ENCODE peak calls at places on chromosomes 11 and 22, in six cellular contexts. I, J, K, B, R and A are unnamed samples.

GRCh38 chr11:5460983-5461621 is 12.0 kb downstream of the OR51I2 start:
- DNase-seq in I (no peak), J (no peak), K (no peak), B (no peak), R (no peak), A (no peak)

GRCh38 chr11:126647735-126648134 is 292.2 kb downstream of the ST3GAL4 start:
- DNase-seq in I (no peak), J (peak; percentile 74), K (peak; percentile 49), B (no peak), R (peak; percentile 87), A (no peak)

GRCh38 chr11:23727821-23728220 is 769.0 kb upstream of the LUZP2 start:
- DNase-seq in I (no peak), J (peak; percentile 79), K (peak; percentile 41), B (no peak), R (peak; percentile 83), A (no peak)

GRCh38 chr11:88475991-88476418 is 138.5 kb upstream of the CTSC start:
- DNase-seq in I (no peak), J (no peak), K (no peak), B (no peak), R (peak; percentile 66), A (no peak)

GRCh38 chr22:25054943-25055511 is 102.5 kb downstream of the KIAA1671 start:
- DNase-seq in I (no peak), J (no peak), K (no peak), B (no peak), R (no peak), A (no peak)

GRCh38 chr11:69541501-69542313 is 60.2 kb downstream of the LINC01488 start:
- DNase-seq in I (no peak), J (no peak), K (no peak), B (no peak), R (peak; percentile 43), A (no peak)

GRCh38 chr22:46008836-46009596 is 32.1 kb upstream of the WNT7B start:
- DNase-seq in I (no peak), J (no peak), K (no peak), B (peak; percentile 20), R (no peak), A (no peak)

GRCh38 chr22:19791894-19792293 is 31.3 kb downstream of the TBX1 start:
- DNase-seq in I (no peak), J (no peak), K (no peak), B (no peak), R (no peak), A (no peak)

GRCh38 chr11:122979103-122979814 is 2.4 kb downstream of the BSX start:
- DNase-seq in I (no peak), J (no peak), K (no peak), B (no peak), R (no peak), A (no peak)

GRCh38 chr11:111429066-111429506 is 50.0 kb upstream of the POU2AF1 start:
- DNase-seq in I (no peak), J (peak; percentile 40), K (peak; percentile 70), B (no peak), R (peak; percentile 37), A (peak; percentile 64)

GRCh38 chr22:47038206-47038835 is 275.9 kb downstream of the TBC1D22A start:
- DNase-seq in I (no peak), J (no peak), K (no peak), B (peak; percentile 24), R (no peak), A (no peak)

GRCh38 chr11:6611092-6612007 is 666 bp downstream of the TAF10 start:
- DNase-seq in I (no peak), J (no peak), K (peak; percentile 31), B (peak; percentile 74), R (peak; percentile 21), A (no peak)

GRCh38 chr22:24494535-24495364 is at the start of gene UPB1:
- DNase-seq in I (no peak), J (no peak), K (no peak), B (peak; percentile 99), R (no peak), A (no peak)

GRCh38 chr11:17445240-17445795 is 31.3 kb downstream of the ABCC8 start:
- DNase-seq in I (no peak), J (no peak), K (no peak), B (no peak), R (no peak), A (no peak)

GRCh38 chr11:65586676-65587075 is 8.9 kb downstream of the KCNK7 start:
- DNase-seq in I (no peak), J (no peak), K (peak; percentile 42), B (no peak), R (no peak), A (no peak)

GRCh38 chr22:37604875-37605274 is 3.8 kb upstream of the GGA1 start:
- DNase-seq in I (no peak), J (no peak), K (no peak), B (no peak), R (no peak), A (no peak)

GRCh38 chr11:7437706-7438105 is 47.6 kb upstream of the OLFML1 start:
- DNase-seq in I (no peak), J (no peak), K (no peak), B (no peak), R (no peak), A (no peak)

GRCh38 chr11:80700386-80700785 is 1259.6 kb upstream of the TENM4 start:
- DNase-seq in I (no peak), J (no peak), K (no peak), B (no peak), R (no peak), A (no peak)

GRCh38 chr22:43782448-43782847 is 29.7 kb downstream of the EFCAB6 start:
- DNase-seq in I (no peak), J (no peak), K (peak; percentile 10), B (no peak), R (peak; percentile 40), A (no peak)

GRCh38 chr11:112391086-112391485 is 130.4 kb upstream of the PLET1 start:
- DNase-seq in I (no peak), J (no peak), K (no peak), B (no peak), R (no peak), A (no peak)

GRCh38 chr22:43796567-43796966 is 15.5 kb downstream of the EFCAB6 start:
- DNase-seq in I (no peak), J (peak; percentile 34), K (peak; percentile 80), B (no peak), R (peak; percentile 81), A (no peak)

GRCh38 chr11:130037881-130038601 is 31.7 kb upstream of the APLP2 start:
- DNase-seq in I (no peak), J (peak; percentile 19), K (peak; percentile 59), B (no peak), R (no peak), A (no peak)

GRCh38 chr11:34411786-34412185 is 26.9 kb upstream of the CAT start:
- DNase-seq in I (no peak), J (no peak), K (no peak), B (no peak), R (no peak), A (no peak)

GRCh38 chr11:4704790-4705334 is 278 bp downstream of the MMP26 start:
- DNase-seq in I (no peak), J (no peak), K (no peak), B (no peak), R (no peak), A (no peak)

GRCh38 chr11:62601114-62601363 is 626 bp downstream of the MTA2 start:
- DNase-seq in I (no peak), J (no peak), K (peak; percentile 18), B (no peak), R (no peak), A (no peak)

GRCh38 chr11:73228268-73229134 is 10.4 kb downstream of the P2RY2 start:
- DNase-seq in I (peak; percentile 7), J (no peak), K (no peak), B (no peak), R (no peak), A (no peak)

GRCh38 chr11:2090172-2091111 is 48.7 kb downstream of the IGF2 start:
- DNase-seq in I (no peak), J (no peak), K (no peak), B (peak; percentile 41), R (no peak), A (no peak)

GRCh38 chr11:78268516-78269410 is 80.0 kb downstream of the USP35 start:
- DNase-seq in I (no peak), J (no peak), K (peak; percentile 63), B (no peak), R (peak; percentile 26), A (no peak)

GRCh38 chr22:37564111-37564711 is 3.9 kb downstream of the CDC42EP1 start:
- DNase-seq in I (no peak), J (no peak), K (peak; percentile 93), B (no peak), R (peak; percentile 49), A (no peak)

GRCh38 chr11:122676638-122677037 is 21.1 kb downstream of the UBASH3B start:
- DNase-seq in I (no peak), J (no peak), K (no peak), B (no peak), R (no peak), A (no peak)

DNA sequence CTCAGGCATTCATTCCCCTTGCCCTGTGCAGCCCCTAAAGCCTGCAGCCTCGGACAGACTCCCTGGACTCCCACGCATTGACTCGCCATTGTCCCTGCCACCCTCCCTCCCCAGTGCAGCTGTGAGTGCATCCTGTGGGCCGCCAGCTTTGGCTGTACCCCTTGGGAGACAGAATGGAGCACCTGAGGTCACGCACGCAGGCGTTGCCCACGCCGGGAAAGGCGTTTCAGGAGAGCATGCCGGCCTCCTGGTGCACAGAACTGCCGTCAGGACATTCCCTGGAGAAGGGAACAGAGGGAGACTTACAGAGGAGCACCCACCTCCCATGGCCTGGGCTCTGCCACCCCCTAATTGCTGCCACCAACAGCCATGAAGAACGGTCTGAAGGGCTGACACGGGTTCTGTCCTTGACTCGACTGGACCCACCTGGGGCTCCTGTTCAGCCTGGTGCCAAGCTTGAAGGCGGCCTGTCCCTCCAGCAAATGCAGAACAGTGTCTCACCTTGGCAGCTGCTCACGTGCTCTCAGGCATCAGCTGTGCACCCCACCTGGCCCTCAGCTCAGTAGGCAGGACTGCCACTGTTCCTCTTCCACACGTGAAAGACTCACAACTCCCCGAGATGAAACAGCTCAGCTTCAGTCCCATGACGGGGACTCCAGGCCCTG is 503.8 kb downstream of the BRD1 start:
- DNase-seq in I (peak; percentile 10), J (no peak), K (no peak), B (no peak), R (no peak), A (no peak)
- TF ChIP-seq CTCF in I (no peak), J (no peak), K (no peak), B (no peak), R (no peak), A (no peak)

GRCh38 chr22:23419931-23420330 is 160.2 kb downstream of the IGLL1 start:
- DNase-seq in I (no peak), J (no peak), K (no peak), B (no peak), R (no peak), A (no peak)
- TF ChIP-seq CTCF in I (no peak), J (no peak), K (no peak), B (no peak), R (no peak), A (no peak)

DNA sequence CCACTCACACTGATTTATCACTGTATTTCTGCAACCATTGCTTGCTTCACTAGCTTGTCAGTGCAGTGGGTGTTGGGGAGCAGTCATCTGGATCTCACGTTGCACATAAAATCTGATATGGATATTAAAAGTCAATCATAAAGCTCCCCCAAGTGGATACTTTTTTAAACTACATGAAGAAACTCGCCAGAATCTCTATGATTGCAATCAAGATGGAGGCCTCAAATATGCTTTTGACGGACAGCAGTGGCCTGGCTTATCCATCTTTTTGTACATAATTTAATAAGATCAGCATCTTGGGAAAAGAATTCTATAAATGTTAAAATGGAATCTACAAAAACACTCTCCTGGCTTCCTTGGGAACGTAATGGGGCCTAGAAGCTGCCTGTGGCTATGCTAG is 137.7 kb downstream of the WT1 start:
- DNase-seq in I (no peak), J (peak; percentile 30), K (peak; percentile 70), B (no peak), R (peak; percentile 36), A (peak; percentile 44)
- TF ChIP-seq CTCF in I (no peak), J (peak; percentile 32), K (peak; percentile 38), B (no peak), R (peak; percentile 41), A (no peak)

GRCh38 chr11:9568854-9569587 is 4.4 kb upstream of the WEE1 start:
- DNase-seq in I (peak; percentile 63), J (peak; percentile 87), K (peak; percentile 94), B (peak; percentile 85), R (peak; percentile 89), A (peak; percentile 22)
- TF ChIP-seq CTCF in I (no peak), J (no peak), K (no peak), B (no peak), R (no peak), A (no peak)